ENCODE peak calls at places on chromosomes 3 and 15, in six cellular contexts. A is lower leg skin, X is epithelial cell of esophagus, N is cardiac fibroblast, P is bronchial epithelial cell, L is left lung. B is an unnamed sample.

GRCh38 chr15:90884719-90885431 is 571 bp downstream of the FES start:
- DNase-seq in A (no peak), X (no peak), N (no peak), P (no peak), L (no peak), B (no peak)

GRCh38 chr3:5767304-5767703 is 579.8 kb downstream of the EDEM1 start:
- DNase-seq in A (no peak), X (no peak), N (no peak), P (no peak), L (no peak), B (no peak)

GRCh38 chr15:81155375-81156218 is 21.5 kb downstream of the CFAP161 start:
- DNase-seq in A (peak; percentile 88), X (peak; percentile 75), N (peak; percentile 85), P (peak; percentile 75), L (no peak), B (peak; percentile 84)

GRCh38 chr3:65342084-65342683 is 654.4 kb upstream of the ADAMTS9 start:
- DNase-seq in A (no peak), X (peak; percentile 64), N (peak; percentile 61), P (peak; percentile 35), L (no peak), B (peak; percentile 50)

GRCh38 chr3:77372634-77373346 is 332.9 kb downstream of the ROBO2 start:
- DNase-seq in A (no peak), X (no peak), N (no peak), P (no peak), L (no peak), B (no peak)

GRCh38 chr15:81118361-81118760 is 15.7 kb upstream of the CFAP161 start:
- DNase-seq in A (no peak), X (peak; percentile 21), N (no peak), P (peak; percentile 21), L (no peak), B (no peak)

GRCh38 chr15:88174571-88174970 is 82.0 kb downstream of the NTRK3 start:
- DNase-seq in A (no peak), X (no peak), N (no peak), P (no peak), L (no peak), B (no peak)

GRCh38 chr3:171468296-171468906 is 8.2 kb upstream of the TNIK start:
- DNase-seq in A (no peak), X (no peak), N (no peak), P (no peak), L (no peak), B (no peak)

GRCh38 chr3:46479021-46479420 is 14.3 kb upstream of the LTF start:
- DNase-seq in A (peak; percentile 37), X (no peak), N (no peak), P (no peak), L (no peak), B (no peak)

GRCh38 chr3:41102053-41102556 is 97.2 kb upstream of the CTNNB1 start:
- DNase-seq in A (no peak), X (peak; percentile 99), N (no peak), P (peak; percentile 100), L (no peak), B (no peak)

GRCh38 chr3:97910931-97911351 is 61.3 kb downstream of the RIOX2 start:
- DNase-seq in A (no peak), X (peak; percentile 31), N (no peak), P (peak; percentile 28), L (no peak), B (no peak)

GRCh38 chr3:123687286-123687685 is 102.4 kb upstream of the HACD2 start:
- DNase-seq in A (no peak), X (no peak), N (peak; percentile 45), P (no peak), L (no peak), B (peak; percentile 52)

GRCh38 chr3:8548502-8549300 is 47.1 kb downstream of the LMCD1 start:
- DNase-seq in A (peak; percentile 72), X (no peak), N (no peak), P (no peak), L (no peak), B (no peak)

GRCh38 chr3:13349823-13350222 is 70.3 kb downstream of the NUP210 start:
- DNase-seq in A (no peak), X (no peak), N (no peak), P (no peak), L (no peak), B (no peak)

GRCh38 chr3:61612211-61612995 is 51.0 kb downstream of the PTPRG start:
- DNase-seq in A (no peak), X (no peak), N (peak; percentile 55), P (no peak), L (no peak), B (peak; percentile 48)

GRCh38 chr15:41501961-41502786 is 8.5 kb downstream of the ITPKA start:
- DNase-seq in A (no peak), X (no peak), N (no peak), P (no peak), L (no peak), B (no peak)

GRCh38 chr15:100914876-100915275 is 4.3 kb upstream of the LRRK1 start:
- DNase-seq in A (peak; percentile 53), X (peak; percentile 59), N (no peak), P (peak; percentile 69), L (peak; percentile 51), B (no peak)

GRCh38 chr3:122383915-122384697 is at the start of gene FAM162A:
- DNase-seq in A (peak; percentile 98), X (peak; percentile 94), N (peak; percentile 85), P (peak; percentile 80), L (peak; percentile 94), B (peak; percentile 78)

GRCh38 chr3:188689101-188689574 is 482.6 kb upstream of the TPRG1 start:
- DNase-seq in A (no peak), X (peak; percentile 32), N (peak; percentile 89), P (peak; percentile 47), L (no peak), B (peak; percentile 87)

GRCh38 chr15:80916056-80916455 is 73.6 kb downstream of the MESD start:
- DNase-seq in A (no peak), X (no peak), N (no peak), P (no peak), L (no peak), B (no peak)

DNA sequence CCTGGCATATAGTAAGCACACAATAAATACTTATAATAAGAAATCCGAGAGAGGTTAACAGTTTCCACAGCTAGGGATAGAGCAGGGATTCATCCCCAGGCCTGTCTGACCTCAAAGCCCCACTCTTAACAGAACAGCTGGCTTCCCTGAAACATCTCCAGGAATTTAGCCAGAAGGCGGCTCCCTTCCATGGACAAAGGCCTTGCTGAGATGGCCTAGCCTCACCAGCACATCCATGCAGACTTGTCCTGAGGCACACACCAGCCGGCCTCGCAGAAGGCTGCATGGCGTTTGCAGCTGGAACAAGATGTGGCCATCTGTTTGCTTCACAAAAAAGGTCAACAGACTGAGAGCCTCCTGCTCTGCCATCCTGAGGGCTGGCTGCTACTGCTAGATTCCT is 245.4 kb downstream of the SLCO3A1 start:
- DNase-seq in A (no peak), X (no peak), N (no peak), P (no peak), L (no peak), B (peak; percentile 11)
- TF ChIP-seq CTCF in A (no peak), X (no peak), N (no peak), P (no peak), L (no peak), B (no peak)

GRCh38 chr3:100563228-100563627 is 46.2 kb upstream of the ADGRG7 start:
- DNase-seq in A (no peak), X (no peak), N (no peak), P (no peak), L (no peak), B (no peak)

GRCh38 chr3:100562224-100562857 is 47.1 kb upstream of the ADGRG7 start:
- DNase-seq in A (no peak), X (peak; percentile 67), N (no peak), P (peak; percentile 77), L (no peak), B (no peak)

GRCh38 chr3:100558233-100558632 is 51.2 kb upstream of the ADGRG7 start:
- DNase-seq in A (no peak), X (no peak), N (no peak), P (no peak), L (no peak), B (no peak)

GRCh38 chr3:100561459-100562158 is 47.8 kb upstream of the ADGRG7 start:
- DNase-seq in A (no peak), X (peak; percentile 91), N (peak; percentile 95), P (peak; percentile 96), L (no peak), B (peak; percentile 94)

GRCh38 chr3:100560426-100560825 is 49.0 kb upstream of the ADGRG7 start:
- DNase-seq in A (no peak), X (no peak), N (no peak), P (no peak), L (no peak), B (no peak)
- H3K4me3 ChIP-seq in A (no peak overlapping the region), X (no peak overlapping the region), N (no peak overlapping the region), P (no peak overlapping the region), L (no peak overlapping the region), B (no peak overlapping the region)

GRCh38 chr3:126552688-126553283 is 5.9 kb downstream of the C3orf22 start:
- DNase-seq in A (peak; percentile 74), X (no peak), N (no peak), P (no peak), L (peak; percentile 30), B (no peak)
- TF ChIP-seq CTCF in A (no peak), X (no peak), N (no peak), P (no peak), L (no peak), B (no peak)

DNA sequence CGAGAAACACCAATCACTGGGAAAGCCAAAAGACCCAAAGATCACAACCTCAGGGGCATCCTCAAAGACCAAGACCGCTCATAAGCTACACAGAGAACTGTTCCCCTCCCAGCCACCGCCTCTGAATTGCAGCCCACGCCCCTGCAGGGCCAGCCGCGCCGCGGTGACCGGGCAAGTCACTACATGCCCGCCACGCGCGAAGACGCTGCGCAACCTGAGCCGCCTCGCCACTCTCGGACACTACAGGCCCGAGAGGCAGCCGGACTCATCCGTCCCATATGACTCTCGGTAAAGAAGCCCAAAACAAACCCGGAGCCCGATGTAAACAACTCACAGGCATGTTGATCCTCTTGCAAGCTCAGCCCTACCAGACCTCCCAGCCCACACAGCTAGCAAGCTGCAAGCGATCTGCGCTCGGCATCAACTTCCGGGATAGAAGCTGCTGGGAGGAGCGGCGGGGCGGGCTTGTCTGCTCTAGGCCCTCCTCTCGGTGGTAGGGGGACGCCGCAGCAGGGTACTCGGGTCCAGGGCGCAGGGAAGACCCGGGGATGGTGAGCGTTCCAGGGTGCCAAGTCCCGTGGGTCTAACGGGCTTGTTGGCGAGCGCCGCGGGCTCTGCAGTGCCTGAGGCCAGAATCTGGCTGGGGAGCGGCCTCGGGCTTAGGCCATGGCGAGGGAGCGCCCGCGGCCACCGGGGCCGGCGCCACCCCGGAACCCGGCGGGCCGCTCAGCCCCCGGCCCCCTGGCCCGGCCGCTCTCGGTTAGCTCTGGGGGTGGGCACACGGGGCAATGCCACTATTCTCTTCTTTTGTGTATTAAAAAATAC is at the start of gene RPS27L:
- DNase-seq in A (peak; percentile 98), X (peak; percentile 94), N (peak; percentile 94), P (peak; percentile 87), L (peak; percentile 94), B (peak; percentile 93)
- H3K4me3 ChIP-seq in A (peak within 1 kb of the TSS; percentile 63), X (peak within 1 kb of the TSS; percentile 81), N (peak within 1 kb of the TSS; percentile 86), P (peak within 1 kb of the TSS; percentile 82), L (peak within 1 kb of the TSS; percentile 83), B (peak within 1 kb of the TSS; percentile 58)

DNA sequence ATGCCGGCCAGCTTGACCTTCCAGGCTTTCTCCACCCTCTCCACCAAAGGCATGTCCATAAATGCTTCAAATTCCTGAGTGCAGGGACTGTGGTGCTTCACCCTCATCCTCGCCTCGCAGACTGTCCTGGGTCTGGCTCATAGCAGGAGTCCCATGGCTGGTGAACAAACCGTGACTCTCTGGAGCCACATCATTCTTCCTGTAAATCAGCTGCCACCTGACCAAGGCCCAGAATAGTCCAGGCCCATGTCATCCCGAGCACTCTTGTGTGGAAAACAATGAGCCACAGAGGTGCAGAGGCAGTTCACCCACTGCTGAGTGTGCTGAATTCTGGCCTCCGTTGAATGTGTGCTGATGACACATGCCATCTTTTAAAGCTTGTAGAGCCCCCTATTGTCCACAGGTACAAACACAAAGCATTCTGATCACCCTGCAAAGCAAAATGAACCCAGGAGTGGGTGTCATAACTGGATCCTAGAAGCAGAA is 68.6 kb downstream of the ABHD5 start:
- DNase-seq in A (no peak), X (peak; percentile 60), N (peak; percentile 87), P (peak; percentile 65), L (no peak), B (peak; percentile 79)
- TF ChIP-seq CTCF in A (no peak), X (no peak), N (peak; percentile 37), P (peak; percentile 17), L (no peak), B (peak; percentile 45)

B was measured in fibroblast of mammary gland.